ENCODE peak calls at places on chromosomes 11 and 22, in ten cellular contexts. G, B, E, V, F, I, W, C, Q and L are unnamed samples.

GRCh38 chr11:122711831-122712378 is 56.4 kb downstream of the UBASH3B start:
- DNase-seq in G (no peak), Q (no peak), C (no peak), F (no peak), E (no peak), V (peak), B (no peak), I (no peak), W (no peak), L (no peak)

GRCh38 chr22:46791201-46791731 is 28.8 kb downstream of the TBC1D22A start:
- DNase-seq in Q (no peak), V (peak), F (peak), G (no peak), W (no peak), E (no peak), I (peak), C (peak), B (no peak), L (no peak)

GRCh38 chr11:73333626-73334199 is 25.6 kb downstream of the ARHGEF17 start:
- DNase-seq in G (no peak), I (no peak), W (no peak), C (no peak), E (no peak), B (no peak), F (no peak), Q (no peak), V (no peak), L (no peak)

GRCh38 chr11:3866206-3866605 is 10.7 kb downstream of the STIM1 start:
- DNase-seq in Q (no peak), B (peak), G (no peak), E (no peak), C (no peak), V (peak), I (peak), F (peak), W (no peak), L (no peak)

GRCh38 chr22:47724030-47724429 is 961.6 kb downstream of the TBC1D22A start:
- DNase-seq in W (no peak), E (no peak), V (no peak), C (no peak), G (no peak), I (no peak), F (no peak), B (no peak), Q (no peak), L (no peak)

GRCh38 chr22:20798218-20798617 is 24.3 kb downstream of the SERPIND1 start:
- DNase-seq in E (no peak), C (no peak), V (no peak), F (no peak), Q (no peak), G (no peak), B (no peak), W (no peak), I (no peak), L (no peak)

GRCh38 chr11:36345084-36345511 is 49.0 kb downstream of the PRR5L start:
- DNase-seq in V (no peak), Q (no peak), F (no peak), I (no peak), B (no peak), C (no peak), W (no peak), E (no peak), G (no peak), L (no peak)

GRCh38 chr11:86942212-86942611 is 13.0 kb downstream of the FZD4 start:
- DNase-seq in V (no peak), C (no peak), F (no peak), I (no peak), Q (no peak), B (no peak), W (no peak), E (no peak), G (no peak), L (no peak)

GRCh38 chr11:118921929-118922744 is 3.6 kb downstream of the BCL9L start:
- DNase-seq in F (no peak), I (peak), W (no peak), B (peak), C (no peak), E (no peak), Q (no peak), G (no peak), V (peak), L (peak)

GRCh38 chr22:38219644-38220043 is 17.9 kb downstream of the MAFF start:
- DNase-seq in B (no peak), Q (no peak), G (no peak), V (no peak), I (no peak), W (no peak), E (no peak), F (no peak), C (no peak), L (no peak)

GRCh38 chr11:87173185-87174039 is 135.7 kb downstream of the TMEM135 start:
- DNase-seq in G (no peak), E (no peak), F (peak), W (no peak), C (no peak), I (no peak), V (peak), Q (peak), B (no peak), L (no peak)

GRCh38 chr11:122439911-122440782 is 215.4 kb upstream of the UBASH3B start:
- DNase-seq in G (no peak), V (no peak), F (peak), W (no peak), C (no peak), Q (peak), E (no peak), I (peak), B (peak), L (peak)

GRCh38 chr11:70577258-70577603 is 178.9 kb downstream of the CTTN start:
- DNase-seq in E (no peak), F (no peak), G (no peak), W (no peak), V (no peak), B (no peak), C (no peak), Q (no peak), I (no peak), L (no peak)

GRCh38 chr11:114284021-114284420 is 12.2 kb upstream of the NNMT start:
- DNase-seq in Q (no peak), I (no peak), F (no peak), W (no peak), V (no peak), G (no peak), E (no peak), C (no peak), B (no peak), L (no peak)

GRCh38 chr22:43168416-43169309 is 17.3 kb downstream of the TSPO start:
- DNase-seq in Q (no peak), E (no peak), G (no peak), B (peak), I (no peak), V (no peak), C (no peak), F (peak), W (no peak), L (peak)

GRCh38 chr22:41152902-41153301 is 52.2 kb upstream of the L3MBTL2 start:
- DNase-seq in I (no peak), E (no peak), F (no peak), W (no peak), V (no peak), Q (no peak), G (no peak), B (no peak), C (no peak), L (no peak)

GRCh38 chr11:113261709-113262475 is 52.5 kb upstream of the TTC12 start:
- DNase-seq in E (no peak), V (no peak), G (no peak), B (no peak), F (no peak), C (no peak), Q (peak), I (no peak), W (no peak), L (no peak)

GRCh38 chr11:32426192-32426591 is 9.1 kb downstream of the WT1 start:
- DNase-seq in V (no peak), W (no peak), B (no peak), G (no peak), C (no peak), Q (no peak), F (no peak), I (no peak), E (no peak), L (no peak)

GRCh38 chr11:6482431-6482830 is 1.1 kb downstream of the TIMM10B start:
- DNase-seq in Q (no peak), V (no peak), G (no peak), E (no peak), B (no peak), I (no peak), F (no peak), W (no peak), C (no peak), L (no peak)

DNA sequence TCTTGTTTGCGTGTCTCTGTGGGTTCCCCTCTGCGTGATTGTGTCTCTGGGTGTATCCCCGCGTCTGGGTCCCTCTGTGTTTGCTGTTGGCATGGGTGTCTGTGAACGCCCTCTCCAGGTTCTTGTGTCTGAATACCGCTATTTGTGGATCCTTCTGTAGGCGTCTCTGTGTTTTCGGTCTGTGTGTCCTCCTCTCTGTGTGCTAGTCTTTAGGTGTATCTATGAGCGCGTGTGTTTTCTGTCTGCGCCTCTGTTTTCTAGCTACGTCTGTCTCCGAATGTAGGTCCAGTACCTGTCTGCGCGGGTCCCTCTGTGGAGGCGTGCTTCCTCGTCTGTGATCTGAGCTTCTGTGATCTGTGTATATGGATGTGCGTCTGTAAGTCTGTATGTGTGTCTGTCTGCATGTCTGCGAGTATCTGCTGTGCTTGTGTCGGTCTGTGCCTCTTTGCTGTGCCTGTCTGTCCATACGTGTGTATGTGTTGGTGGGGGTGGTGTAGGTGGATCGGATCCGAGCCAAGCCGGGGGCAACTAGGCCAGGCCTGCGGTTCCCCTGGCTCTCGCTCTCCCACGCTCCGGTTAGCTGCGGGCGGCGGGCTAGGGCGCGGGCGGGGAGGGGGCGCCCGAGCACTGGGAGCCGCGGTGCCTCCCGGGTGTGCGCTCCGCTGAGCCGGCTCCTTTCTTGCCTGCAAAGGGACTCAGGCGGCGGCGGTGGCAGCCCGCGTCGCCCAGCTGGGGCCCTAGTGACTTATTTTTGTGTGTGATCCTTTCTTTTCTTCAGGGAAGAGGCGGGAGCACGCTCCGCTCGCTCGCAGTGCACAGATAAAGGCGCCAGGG is 105.3 kb upstream of the E2F8 start:
- DNase-seq in Q (no peak), C (peak), I (no peak), F (no peak), G (no peak), E (peak), B (peak), V (no peak), W (no peak), L (no peak)
- TF ChIP-seq CTCF in Q (peak), C (peak), I (peak), F (no peak), G (no peak), E (peak), B (no peak), V (no peak), W (no peak), L (peak)

GRCh38 chr11:125476721-125477120 is 19.3 kb downstream of the FEZ1 start:
- DNase-seq in F (no peak), E (no peak), B (no peak), W (no peak), V (no peak), I (no peak), C (no peak), G (no peak), Q (no peak), L (no peak)
- TF ChIP-seq CTCF in F (no peak), E (no peak), B (no peak), W (no peak), V (no peak), I (no peak), C (no peak), G (no peak), Q (no peak), L (no peak)

DNA sequence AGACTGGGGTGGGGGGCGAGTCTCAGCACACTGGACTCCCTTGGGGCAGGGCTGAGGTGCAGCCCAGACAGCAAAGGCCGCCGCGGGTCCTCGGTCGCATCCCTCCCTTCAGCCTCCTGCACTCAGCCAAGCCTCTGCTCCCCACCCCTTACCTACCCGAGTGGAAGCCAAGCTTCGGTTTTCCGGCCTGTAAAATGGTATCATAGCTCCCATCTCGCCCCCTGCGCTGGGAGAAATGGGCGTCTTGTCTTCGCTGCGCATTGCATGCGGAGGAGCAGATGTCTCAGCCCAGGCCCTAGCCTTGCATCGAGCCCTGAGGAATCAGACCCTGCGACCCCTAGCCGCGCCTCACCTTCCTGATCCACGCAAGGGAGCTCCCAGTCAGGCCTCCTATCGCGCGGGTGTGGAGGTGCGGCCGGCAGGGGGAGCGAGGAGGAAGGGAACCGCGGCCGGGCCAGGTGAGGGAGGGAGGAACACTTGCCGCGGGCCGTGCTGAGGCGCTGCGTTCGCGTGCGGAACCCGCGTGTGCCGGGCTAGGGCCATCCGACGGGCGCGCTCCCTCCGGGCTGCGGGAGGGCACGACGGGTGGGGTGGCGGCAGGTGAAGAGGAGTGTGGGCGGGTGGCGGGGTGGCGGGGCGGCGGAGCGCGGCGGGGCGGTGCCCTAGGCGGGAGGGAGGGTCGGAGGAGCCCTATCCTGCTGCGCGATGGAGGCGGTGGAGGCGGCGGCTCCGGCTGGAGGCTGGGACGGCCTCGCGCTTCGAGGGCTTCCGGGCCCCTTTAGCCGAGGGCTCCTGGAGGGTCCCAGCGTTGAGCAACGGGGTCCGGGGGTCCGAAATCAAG is 4.1 kb upstream of the TBX1 start:
- DNase-seq in I (no peak), B (peak), E (peak), V (peak), F (no peak), Q (no peak), G (no peak), W (no peak), C (peak), L (no peak)
- TF ChIP-seq CTCF in I (peak), B (peak), E (peak), V (peak), F (peak), Q (peak), G (peak), W (peak), C (peak), L (peak)

DNA sequence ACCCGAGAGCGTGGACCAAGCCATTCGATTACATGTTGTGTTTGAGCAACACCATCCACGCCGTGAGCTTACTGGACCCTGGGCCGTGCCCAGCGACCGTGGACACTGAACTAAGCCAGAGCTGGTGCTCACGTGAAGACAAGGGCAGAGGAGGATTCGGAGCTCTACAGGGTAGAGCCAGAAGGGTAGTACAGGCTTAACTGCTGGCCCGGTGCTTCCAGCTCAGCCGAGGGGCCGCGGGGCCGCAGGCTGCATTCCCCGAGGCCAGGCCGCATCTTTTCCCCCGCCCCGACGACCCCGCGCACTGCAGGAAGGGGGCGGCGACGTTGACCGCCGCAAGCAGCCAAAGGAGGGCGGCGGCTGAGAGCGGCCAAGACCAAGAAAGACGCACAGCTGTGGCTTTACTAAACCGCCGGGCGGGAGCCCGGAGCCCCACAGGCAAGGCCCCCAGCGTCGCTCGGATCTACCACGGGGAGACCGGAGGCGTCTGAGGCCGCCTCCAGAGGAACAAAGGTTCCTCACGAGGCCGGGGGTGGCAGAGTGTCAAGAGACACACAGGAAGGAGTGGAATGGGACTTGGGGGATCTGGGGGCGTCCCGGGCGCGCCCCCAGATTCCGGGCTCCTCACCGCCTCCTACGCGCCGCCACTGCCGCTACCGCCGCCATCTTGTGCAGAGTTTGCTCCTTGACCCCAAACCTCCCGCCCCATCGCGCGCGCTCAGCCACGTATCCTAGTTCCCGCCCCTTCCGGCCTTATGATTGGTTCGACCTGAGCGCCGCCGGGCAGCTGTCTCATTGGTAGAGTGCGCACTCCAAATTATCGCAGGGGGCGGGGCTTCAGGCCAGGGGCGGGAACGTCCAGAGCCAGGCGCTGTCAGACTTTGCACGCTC is at the start of gene GANAB:
- DNase-seq in G (peak), B (peak), Q (peak), F (peak), V (peak), I (peak), C (peak), E (peak), W (peak), L (peak)
- TF ChIP-seq CTCF in G (no peak), B (no peak), Q (no peak), F (no peak), V (no peak), I (no peak), C (no peak), E (no peak), W (no peak), L (no peak)